ENCODE peak calls at places on chromosomes 11 and 22, in eight cellular contexts. M, V, R, O, X, N, L and Z are unnamed samples.

GRCh38 chr11:34633990-34634725 is 13.3 kb downstream of the EHF start:
- DNase-seq in M (no peak), V (peak), R (peak), O (no peak), X (no peak), N (peak), L (no peak), Z (peak)

GRCh38 chr11:11313426-11313825 is 39.6 kb downstream of the CSNK2A3 start:
- DNase-seq in M (no peak), V (peak), R (peak), O (no peak), X (no peak), N (peak), L (no peak), Z (peak)

GRCh38 chr11:16982256-16982671 is 31.9 kb downstream of the PLEKHA7 start:
- DNase-seq in M (no peak), V (no peak), R (no peak), O (no peak), X (no peak), N (no peak), L (no peak), Z (no peak)

GRCh38 chr11:30521297-30522071 is 64.7 kb downstream of the MPPED2 start:
- DNase-seq in M (no peak), V (no peak), R (no peak), O (no peak), X (no peak), N (no peak), L (no peak), Z (no peak)

GRCh38 chr11:75428301-75428724 is 4.7 kb downstream of the KLHL35 start:
- DNase-seq in M (peak), V (peak), R (peak), O (peak), X (peak), N (no peak), L (peak), Z (peak)

GRCh38 chr11:38226684-38227083 is 1628.6 kb upstream of the RAG2 start:
- DNase-seq in M (no peak), V (no peak), R (no peak), O (no peak), X (no peak), N (no peak), L (no peak), Z (peak)

GRCh38 chr22:45101828-45102227 is 61.9 kb upstream of the NUP50 start:
- DNase-seq in M (no peak), V (peak), R (peak), O (no peak), X (peak), N (no peak), L (no peak), Z (peak)

GRCh38 chr11:71255323-71255722 is 2.9 kb upstream of the SHANK2 start:
- DNase-seq in M (no peak), V (no peak), R (peak), O (no peak), X (no peak), N (no peak), L (no peak), Z (no peak)

GRCh38 chr11:2587976-2588748 is 111.6 kb downstream of the KCNQ1OT1 start:
- DNase-seq in M (peak), V (no peak), R (no peak), O (no peak), X (no peak), N (no peak), L (no peak), Z (no peak)

GRCh38 chr22:48955351-48956311 is 872.0 kb downstream of the BRD1 start:
- DNase-seq in M (peak), V (no peak), R (no peak), O (no peak), X (peak), N (no peak), L (no peak), Z (no peak)

GRCh38 chr22:39184586-39185577 is 32.4 kb upstream of the CBX7 start:
- DNase-seq in M (no peak), V (peak), R (no peak), O (no peak), X (no peak), N (no peak), L (no peak), Z (no peak)

GRCh38 chr11:11998091-11998781 is 10.2 kb downstream of the DKK3 start:
- DNase-seq in M (no peak), V (peak), R (peak), O (peak), X (no peak), N (peak), L (no peak), Z (peak)

GRCh38 chr11:73001615-73002014 is 140.5 kb downstream of the FCHSD2 start:
- DNase-seq in M (no peak), V (no peak), R (no peak), O (no peak), X (no peak), N (no peak), L (no peak), Z (peak)

GRCh38 chr11:125955856-125956255 is 10.0 kb downstream of the VSIG10L2 start:
- DNase-seq in M (no peak), V (no peak), R (no peak), O (no peak), X (no peak), N (no peak), L (no peak), Z (no peak)

GRCh38 chr11:76773921-76774361 is 9.2 kb upstream of the TSKU start:
- DNase-seq in M (no peak), V (no peak), R (peak), O (no peak), X (no peak), N (no peak), L (no peak), Z (peak)

GRCh38 chr11:67375320-67376021 is 2.1 kb upstream of the CLCF1 start:
- DNase-seq in M (no peak), V (no peak), R (no peak), O (no peak), X (no peak), N (no peak), L (no peak), Z (no peak)

GRCh38 chr11:67376873-67377808 is 3.7 kb upstream of the CLCF1 start:
- DNase-seq in M (no peak), V (no peak), R (no peak), O (no peak), X (no peak), N (no peak), L (no peak), Z (no peak)

GRCh38 chr11:67376022-67376386 is 2.6 kb upstream of the CLCF1 start:
- DNase-seq in M (no peak), V (no peak), R (no peak), O (no peak), X (no peak), N (no peak), L (no peak), Z (no peak)

GRCh38 chr11:67374571-67375276 is 1.3 kb upstream of the CLCF1 start:
- DNase-seq in M (no peak), V (peak), R (no peak), O (no peak), X (no peak), N (no peak), L (no peak), Z (peak)

GRCh38 chr11:67376421-67376820 is 3.0 kb upstream of the CLCF1 start:
- DNase-seq in M (no peak), V (no peak), R (no peak), O (no peak), X (no peak), N (no peak), L (no peak), Z (no peak)
- TF ChIP-seq CTCF in M (no peak), V (no peak), R (no peak), O (no peak), X (no peak), N (no peak), L (no peak), Z (no peak)

GRCh38 chr11:69663326-69663725 is 11.8 kb downstream of the LTO1 start:
- DNase-seq in M (peak), V (no peak), R (no peak), O (no peak), X (no peak), N (no peak), L (no peak), Z (no peak)

GRCh38 chr11:69661413-69661715 is 13.8 kb downstream of the LTO1 start:
- DNase-seq in M (peak), V (no peak), R (no peak), O (no peak), X (no peak), N (no peak), L (no peak), Z (no peak)

GRCh38 chr11:69662806-69663205 is 12.3 kb downstream of the LTO1 start:
- DNase-seq in M (peak), V (no peak), R (no peak), O (no peak), X (no peak), N (no peak), L (no peak), Z (no peak)

GRCh38 chr11:69664103-69664775 is 10.9 kb downstream of the LTO1 start:
- DNase-seq in M (peak), V (no peak), R (no peak), O (no peak), X (no peak), N (no peak), L (no peak), Z (no peak)

DNA sequence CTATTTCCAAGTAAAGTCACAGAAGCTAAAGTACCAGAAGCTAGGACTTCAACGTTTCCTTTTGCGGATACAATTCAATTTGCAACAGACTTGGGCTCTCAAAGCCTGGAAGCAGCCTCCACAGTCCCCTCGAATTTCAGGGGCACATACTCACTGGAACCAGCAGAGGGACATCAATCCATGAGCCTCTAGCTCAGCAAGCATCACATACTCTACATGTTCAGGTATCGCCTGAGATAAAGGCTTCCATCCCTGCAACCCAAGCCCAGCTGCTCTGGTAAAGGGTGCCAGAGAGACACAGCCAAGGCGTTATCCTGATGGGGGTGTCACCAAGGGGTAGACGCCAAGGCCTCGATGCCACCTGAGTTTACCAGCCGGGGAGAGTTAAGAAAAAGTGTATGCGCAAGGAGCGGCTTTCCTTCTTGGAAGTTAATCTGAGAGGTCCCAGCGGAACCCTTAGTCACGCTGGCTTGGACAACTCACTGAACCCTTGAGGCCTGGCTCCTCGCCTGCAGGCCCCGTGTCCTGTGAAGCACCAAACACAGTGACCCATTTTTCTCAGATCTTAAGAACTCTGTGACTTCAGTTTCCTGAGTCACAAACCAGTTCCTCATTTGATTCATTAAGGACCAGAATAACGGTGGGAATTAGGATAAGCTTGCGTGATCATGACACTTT is 13.0 kb downstream of the LTO1 start:
- DNase-seq in M (peak), V (no peak), R (no peak), O (no peak), X (peak), N (no peak), L (no peak), Z (no peak)
- TF ChIP-seq CTCF in M (no peak), V (peak), R (peak), O (peak), X (peak), N (peak), L (no peak), Z (no peak)

GRCh38 chr11:6258571-6258998 is 1.1 kb upstream of the CCKBR start:
- DNase-seq in M (no peak), V (no peak), R (no peak), O (no peak), X (peak), N (no peak), L (no peak), Z (no peak)

GRCh38 chr11:6259638-6260019 is at the start of gene CCKBR:
- DNase-seq in M (peak), V (no peak), R (no peak), O (no peak), X (peak), N (no peak), L (no peak), Z (no peak)

GRCh38 chr11:6253196-6253595 is 6.4 kb upstream of the CCKBR start:
- DNase-seq in M (no peak), V (no peak), R (no peak), O (no peak), X (no peak), N (no peak), L (no peak), Z (no peak)

GRCh38 chr11:6260207-6260726 is 629 bp downstream of the CCKBR start:
- DNase-seq in M (no peak), V (no peak), R (no peak), O (no peak), X (no peak), N (no peak), L (no peak), Z (no peak)

DNA sequence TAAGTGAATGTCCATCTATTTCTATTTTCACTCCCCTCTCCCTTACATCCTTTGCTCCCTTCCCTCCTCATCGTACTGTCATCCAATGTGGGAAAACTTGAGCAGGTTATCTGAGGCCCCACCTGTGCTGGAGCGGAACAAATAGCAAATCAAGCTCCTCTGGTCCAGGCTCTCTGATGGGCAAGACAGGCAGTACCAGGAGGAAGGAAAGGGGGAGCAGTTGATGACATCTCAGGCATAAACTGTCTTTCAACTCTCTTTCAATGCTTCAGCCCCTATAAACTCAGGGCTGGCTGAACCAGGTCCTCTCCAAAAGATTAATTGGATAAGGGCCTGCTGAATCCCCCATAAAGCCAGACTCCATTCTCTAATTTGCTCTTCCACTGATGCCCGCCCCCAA is 1.5 kb upstream of the CCKBR start:
- DNase-seq in M (no peak), V (no peak), R (no peak), O (no peak), X (peak), N (no peak), L (no peak), Z (no peak)
- TF ChIP-seq CTCF in M (no peak), V (no peak), R (no peak), O (peak), X (peak), N (no peak), L (no peak), Z (no peak)

GRCh38 chr11:44363116-44363515 is 53.2 kb upstream of the ALX4 start:
- DNase-seq in M (no peak), V (no peak), R (no peak), O (no peak), X (no peak), N (no peak), L (no peak), Z (no peak)

GRCh38 chr11:44364596-44364995 is 54.7 kb upstream of the ALX4 start:
- DNase-seq in M (no peak), V (no peak), R (no peak), O (no peak), X (no peak), N (no peak), L (no peak), Z (no peak)

GRCh38 chr11:44358713-44359112 is 48.8 kb upstream of the ALX4 start:
- DNase-seq in M (no peak), V (no peak), R (no peak), O (no peak), X (no peak), N (no peak), L (no peak), Z (no peak)

GRCh38 chr11:44365616-44366015 is 55.7 kb upstream of the ALX4 start:
- DNase-seq in M (no peak), V (no peak), R (no peak), O (no peak), X (no peak), N (no peak), L (no peak), Z (no peak)

GRCh38 chr11:44361883-44362282 is 51.9 kb upstream of the ALX4 start:
- DNase-seq in M (no peak), V (peak), R (no peak), O (no peak), X (no peak), N (no peak), L (no peak), Z (no peak)
- TF ChIP-seq CTCF in M (no peak), V (no peak), R (no peak), O (no peak), X (no peak), N (no peak), L (no peak), Z (no peak)

DNA sequence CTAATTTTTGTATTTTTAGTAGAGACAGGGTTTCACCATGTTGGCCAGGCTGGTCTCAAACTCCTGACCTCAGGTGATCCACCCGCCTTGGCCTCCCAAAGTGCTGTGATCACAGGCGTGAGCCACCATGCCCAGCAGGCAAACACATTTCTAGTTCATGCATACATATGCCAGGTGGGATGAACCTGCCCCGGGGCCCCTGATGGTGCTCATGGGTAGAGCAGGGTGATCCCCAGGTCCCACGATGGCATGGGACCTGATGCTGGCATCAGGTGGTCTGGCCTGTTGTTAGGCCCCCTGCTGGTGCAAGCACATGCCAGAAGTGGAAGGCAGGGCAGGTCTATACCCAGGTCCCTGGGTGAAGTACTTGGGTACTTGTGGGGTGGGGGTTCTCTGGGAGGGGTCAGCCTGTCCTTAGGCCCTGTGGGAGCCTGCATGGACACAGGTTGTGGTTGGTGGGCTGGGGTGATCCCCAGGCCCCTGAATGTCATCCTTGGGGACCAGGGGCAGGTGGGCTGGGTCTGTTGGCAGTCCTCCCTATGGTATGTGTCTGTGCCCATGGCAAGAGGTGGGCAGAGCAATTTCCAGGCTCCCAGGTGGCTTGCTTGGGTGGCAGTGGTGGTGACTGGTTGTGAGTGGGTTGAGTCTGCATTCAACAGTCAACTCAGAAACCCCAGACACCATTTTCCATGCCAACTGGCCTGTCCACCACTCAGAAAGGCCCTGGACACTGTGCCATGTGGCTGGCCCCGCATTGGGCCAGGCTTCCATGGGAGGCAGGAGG is 9.6 kb upstream of the RGL4 start:
- DNase-seq in M (peak), V (no peak), R (no peak), O (no peak), X (no peak), N (no peak), L (no peak), Z (no peak)
- TF ChIP-seq CTCF in M (no peak), V (no peak), R (no peak), O (no peak), X (no peak), N (no peak), L (no peak), Z (no peak)

GRCh38 chr22:23156286-23156685 is 11.0 kb downstream of the RAB36 start:
- DNase-seq in M (no peak), V (no peak), R (no peak), O (no peak), X (peak), N (no peak), L (no peak), Z (no peak)
- TF ChIP-seq CTCF in M (no peak), V (no peak), R (no peak), O (no peak), X (peak), N (no peak), L (no peak), Z (no peak)

DNA sequence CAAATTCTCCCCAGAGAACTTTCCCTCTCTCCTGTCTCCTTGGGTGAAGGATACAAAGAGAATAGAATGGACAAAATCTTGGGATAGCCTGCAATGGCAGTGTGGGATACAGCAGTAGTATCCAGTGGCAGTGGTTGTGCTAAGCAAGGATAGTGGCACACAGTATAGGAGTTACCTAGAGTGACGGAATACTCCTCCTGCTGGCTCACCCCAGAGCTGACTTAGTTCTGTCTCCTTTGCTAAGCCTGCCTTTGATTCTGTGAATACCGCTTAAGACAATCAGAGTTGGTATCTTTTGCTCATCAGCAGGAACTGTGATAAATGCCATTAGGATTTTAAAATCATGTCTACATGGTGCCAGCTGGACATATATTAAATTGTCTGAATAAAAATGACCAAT is 404.3 kb downstream of the JRKL start:
- DNase-seq in M (no peak), V (no peak), R (peak), O (no peak), X (peak), N (no peak), L (no peak), Z (peak)
- TF ChIP-seq CTCF in M (no peak), V (no peak), R (peak), O (no peak), X (peak), N (peak), L (no peak), Z (no peak)

DNA sequence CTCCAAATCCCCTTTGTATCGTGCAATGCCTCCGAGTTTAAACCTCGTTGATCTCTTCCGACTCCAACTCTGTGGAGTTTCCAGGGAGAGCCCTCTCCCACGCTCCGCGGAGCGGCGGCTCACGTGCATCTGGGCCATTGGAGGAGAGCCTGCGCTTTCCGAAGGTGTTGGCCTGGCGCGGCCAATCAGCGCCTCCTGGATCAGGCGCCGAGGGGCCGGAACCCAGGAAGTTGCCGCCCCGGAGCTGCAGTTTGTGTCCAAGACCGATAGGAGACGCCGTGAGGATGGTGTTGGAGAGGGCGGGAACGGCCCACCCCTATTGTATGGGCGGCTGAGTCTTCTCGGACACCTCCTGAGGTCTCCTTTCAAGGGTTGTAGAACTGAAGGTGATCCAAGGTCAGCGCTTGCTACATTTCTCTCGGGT is 1.6 kb downstream of the ADAMTS15 start:
- DNase-seq in M (no peak), V (peak), R (peak), O (peak), X (peak), N (no peak), L (no peak), Z (no peak)
- TF ChIP-seq CTCF in M (peak), V (peak), R (peak), O (peak), X (peak), N (peak), L (no peak), Z (no peak)